ENCODE peak calls at places on chromosomes 13 and 19, in six cellular contexts. O is neuronal stem cell, S is mesenchymal stem cell, T is IMR-90, U is H9, N is H1. H is an unnamed sample.

GRCh38 chr19:16336571-16336970 is 11.9 kb downstream of the KLF2 start:
- DNase-seq in O (no peak), S (no peak), T (peak; percentile 65), U (no peak), N (no peak), H (no peak)

GRCh38 chr13:75180805-75181455 is 301.0 kb downstream of the TBC1D4 start:
- DNase-seq in O (no peak), S (peak; percentile 18), T (peak; percentile 50), U (no peak), N (no peak), H (no peak)

GRCh38 chr13:21243045-21243842 is 66.8 kb downstream of the MRPL57 start:
- DNase-seq in O (no peak), S (no peak), T (no peak), U (no peak), N (no peak), H (no peak)

GRCh38 chr13:75091707-75092106 is 390.3 kb downstream of the TBC1D4 start:
- DNase-seq in O (no peak), S (no peak), T (no peak), U (no peak), N (no peak), H (no peak)

GRCh38 chr19:14943601-14944000 is 2.3 kb downstream of the OR7C2 start:
- DNase-seq in O (no peak), S (no peak), T (no peak), U (no peak), N (no peak), H (peak; percentile 97)

GRCh38 chr13:67619987-67620386 is 389.9 kb upstream of the PCDH9 start:
- DNase-seq in O (no peak), S (peak; percentile 57), T (peak; percentile 64), U (no peak), N (no peak), H (no peak)

GRCh38 chr13:47287291-47287751 is 390.5 kb upstream of the HTR2A start:
- DNase-seq in O (no peak), S (no peak), T (peak; percentile 73), U (no peak), N (no peak), H (no peak)

GRCh38 chr19:36097036-36097435 is 13.9 kb upstream of the OVOL3 start:
- DNase-seq in O (no peak), S (no peak), T (no peak), U (no peak), N (no peak), H (no peak)

GRCh38 chr19:31232220-31232619 is 117.0 kb downstream of the TSHZ3 start:
- DNase-seq in O (no peak), S (peak; percentile 34), T (peak; percentile 72), U (no peak), N (no peak), H (no peak)

GRCh38 chr13:36848228-36848982 is 29.4 kb downstream of the RFXAP start:
- DNase-seq in O (no peak), S (no peak), T (peak; percentile 19), U (no peak), N (peak; percentile 55), H (no peak)

GRCh38 chr19:46945668-46946067 is 74.0 kb upstream of the NPAS1 start:
- DNase-seq in O (no peak), S (peak; percentile 37), T (no peak), U (no peak), N (no peak), H (no peak)

GRCh38 chr19:44903602-44904425 is 1.8 kb upstream of the APOE start:
- DNase-seq in O (peak; percentile 71), S (peak; percentile 62), T (peak; percentile 49), U (peak; percentile 84), N (peak; percentile 98), H (peak; percentile 76)

DNA sequence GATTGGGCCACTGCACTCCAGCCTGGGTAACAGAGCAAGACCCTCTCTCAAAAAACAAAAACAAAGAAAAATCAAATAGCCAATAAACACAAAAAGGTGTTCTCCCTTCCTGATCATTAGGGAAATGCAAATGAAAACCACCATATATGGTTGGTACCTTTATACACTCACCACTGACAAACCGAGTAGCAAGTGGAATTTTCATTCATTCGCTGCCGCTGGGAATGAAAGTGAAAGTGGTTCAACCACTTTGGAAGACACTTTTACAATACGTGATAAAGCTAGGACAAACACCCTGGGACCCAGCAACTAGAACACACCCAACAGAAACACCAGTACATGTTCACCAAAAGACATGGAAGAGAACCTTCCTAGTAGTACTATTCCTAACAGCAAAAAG is 21.0 kb downstream of the GRIK5 start:
- DNase-seq in O (no peak), S (peak; percentile 11), T (no peak), U (no peak), N (no peak), H (no peak)
- H4K91ac ChIP-seq in O (no peak overlapping the region), S (no peak overlapping the region), T (no peak overlapping the region), U (no peak overlapping the region), N (no peak overlapping the region), H (no peak overlapping the region)

GRCh38 chr19:38713865-38714264 is 30.4 kb downstream of the CAPN12 start:
- DNase-seq in O (no peak), S (no peak), T (no peak), U (no peak), N (no peak), H (no peak)

GRCh38 chr19:38713227-38713649 is 31.0 kb downstream of the CAPN12 start:
- DNase-seq in O (no peak), S (no peak), T (peak; percentile 56), U (no peak), N (no peak), H (no peak)

GRCh38 chr19:38717051-38717450 is 27.2 kb downstream of the CAPN12 start:
- DNase-seq in O (no peak), S (no peak), T (no peak), U (no peak), N (no peak), H (no peak)

GRCh38 chr19:38714354-38714778 is 29.9 kb downstream of the CAPN12 start:
- DNase-seq in O (no peak), S (no peak), T (no peak), U (no peak), N (no peak), H (no peak)

GRCh38 chr19:38715540-38715939 is 28.7 kb downstream of the CAPN12 start:
- DNase-seq in O (no peak), S (no peak), T (no peak), U (no peak), N (no peak), H (no peak)
- H3K4me1 ChIP-seq in O (no peaks in the 10 kb centered on the region), S (peaks cover 57% of the 10 kb centered on the region), T (peaks cover 36% of the 10 kb centered on the region), U (no peaks in the 10 kb centered on the region), N (no peaks in the 10 kb centered on the region), H (peaks cover 10% of the 10 kb centered on the region)

GRCh38 chr13:63773476-63773875 is 2357.8 kb upstream of the PCDH20 start:
- DNase-seq in O (no peak), S (no peak), T (no peak), U (no peak), N (no peak), H (no peak)

GRCh38 chr13:63774133-63774532 is 2358.5 kb upstream of the PCDH20 start:
- DNase-seq in O (no peak), S (no peak), T (no peak), U (no peak), N (no peak), H (no peak)
- H3K9ac ChIP-seq in O (no peak overlapping the region), S (no peak overlapping the region), T (no peak overlapping the region), U (no peak overlapping the region), N (no peak overlapping the region), H (no peak overlapping the region)

DNA sequence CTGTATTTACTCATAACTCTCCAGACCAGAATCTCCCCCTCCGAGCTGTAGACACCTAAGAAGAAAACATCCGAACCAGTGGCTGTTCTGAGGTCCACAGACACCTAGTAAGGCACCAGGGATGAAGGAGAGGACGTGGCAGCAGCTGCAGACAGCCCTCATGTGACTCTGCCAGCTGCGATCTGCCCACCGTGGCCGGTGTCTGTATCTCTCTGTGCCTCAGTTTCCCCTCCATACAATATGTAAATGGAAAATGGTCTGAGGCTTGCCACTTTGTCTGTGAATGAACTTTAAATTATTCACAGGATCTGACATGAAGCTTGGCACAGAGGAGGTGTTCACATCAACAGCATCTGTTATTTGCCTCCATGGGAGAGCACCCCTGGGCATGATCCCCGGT is 2.4 kb downstream of the CEACAM4 start:
- DNase-seq in O (no peak), S (no peak), T (no peak), U (peak; percentile 8), N (no peak), H (no peak)
- H4K91ac ChIP-seq in O (no peak overlapping the region), S (no peak overlapping the region), T (no peak overlapping the region), U (no peak overlapping the region), N (no peak overlapping the region), H (no peak overlapping the region)

GRCh38 chr19:37936886-37937285 is 29.9 kb downstream of the SIPA1L3 start:
- DNase-seq in O (no peak), S (no peak), T (no peak), U (no peak), N (no peak), H (no peak)
- H3K4me1 ChIP-seq in O (peaks cover 16% of the 10 kb centered on the region), S (peaks cover 20% of the 10 kb centered on the region), T (peaks cover 11% of the 10 kb centered on the region), U (peaks cover 3% of the 10 kb centered on the region), N (peaks cover 19% of the 10 kb centered on the region), H (peaks cover 14% of the 10 kb centered on the region)

GRCh38 chr19:9786342-9786741 is 17.8 kb upstream of the ZNF846 start:
- DNase-seq in O (no peak), S (no peak), T (no peak), U (no peak), N (no peak), H (no peak)
- H3K9ac ChIP-seq in O (no peak overlapping the region), S (peak overlapping the region; percentile 91), T (peak overlapping the region; percentile 27), U (no peak overlapping the region), N (no peak overlapping the region), H (no peak overlapping the region)

GRCh38 chr19:870314-870713 is 10.8 kb downstream of the CFD start:
- DNase-seq in O (no peak), S (no peak), T (no peak), U (no peak), N (no peak), H (no peak)

GRCh38 chr19:867855-868457 is 8.5 kb downstream of the CFD start:
- DNase-seq in O (no peak), S (no peak), T (no peak), U (no peak), N (no peak), H (no peak)

GRCh38 chr19:867301-867793 is 7.9 kb downstream of the CFD start:
- DNase-seq in O (no peak), S (no peak), T (no peak), U (no peak), N (no peak), H (no peak)

GRCh38 chr19:869245-870177 is 10.0 kb downstream of the CFD start:
- DNase-seq in O (no peak), S (peak; percentile 94), T (peak; percentile 96), U (no peak), N (no peak), H (peak; percentile 78)

DNA sequence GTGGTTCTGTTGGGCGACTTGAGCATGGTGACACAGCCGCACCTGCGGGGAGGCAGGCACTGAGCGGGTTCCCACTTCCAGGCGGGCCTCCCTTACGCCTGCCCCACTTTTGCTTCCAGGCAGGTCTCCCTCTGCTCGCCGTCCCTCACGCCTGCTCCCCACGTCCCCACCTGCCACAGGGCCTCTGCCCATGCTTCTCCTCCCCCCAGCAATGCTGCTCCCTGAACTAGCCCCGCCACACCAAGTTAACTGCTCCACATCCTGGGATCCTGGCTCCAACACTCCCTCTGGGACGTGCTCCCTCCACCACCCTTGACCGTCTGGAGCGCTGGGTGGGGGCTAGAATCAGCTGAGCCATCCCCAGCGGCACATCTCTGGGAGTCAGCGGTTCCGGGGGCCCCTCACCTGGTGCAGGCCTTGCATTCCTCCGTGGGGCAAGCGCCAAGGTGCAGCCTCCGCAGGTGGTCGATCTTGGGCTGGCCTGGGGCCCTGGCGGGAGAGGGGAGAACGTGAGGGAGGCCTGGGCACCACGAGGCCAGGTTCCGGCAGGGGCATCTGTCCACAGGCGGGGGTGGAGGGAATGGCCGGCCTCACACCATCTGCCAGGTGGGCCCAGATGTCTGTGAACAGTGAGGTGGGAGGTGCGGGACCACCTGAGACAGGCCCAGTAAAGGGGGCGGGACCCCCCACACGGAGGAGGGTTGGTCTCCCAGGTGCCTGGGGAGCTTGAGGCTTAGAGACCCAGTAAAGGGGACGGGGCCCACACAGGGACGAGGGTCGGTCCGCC is 9.2 kb downstream of the CFD start:
- DNase-seq in O (no peak), S (no peak), T (no peak), U (no peak), N (no peak), H (no peak)
- H4K91ac ChIP-seq in O (no peak overlapping the region), S (peak overlapping the region; percentile 90), T (peak overlapping the region; percentile 97), U (no peak overlapping the region), N (no peak overlapping the region), H (peak overlapping the region; percentile 68)

H was measured in trophoblast cell.